ENCODE peak calls at places on chromosomes 11 and 22, in seven cellular contexts. One of them, this sample, is unnamed.

GRCh38 chr11:76201672-76202412 is 4.5 kb downstream of the WNT11 start:
- DNase-seq in IMR-90: no peak
- DNase-seq in body of pancreas: no peak
- DNase-seq in ovary: no peak
- DNase-seq in pancreas: no peak
- DNase-seq in left ventricle myocardium inferior: no peak
- DNase-seq in transverse colon: no peak
- DNase-seq in this sample: no peak

GRCh38 chr11:33631749-33632091 is 68.9 kb downstream of the C11orf91 start:
- DNase-seq in pancreas: no peak
- DNase-seq in transverse colon: no peak
- DNase-seq in body of pancreas: no peak
- DNase-seq in ovary: no peak
- DNase-seq in left ventricle myocardium inferior: no peak
- DNase-seq in IMR-90: no peak
- DNase-seq in this sample: no peak

GRCh38 chr11:74691755-74692154 is 39.5 kb downstream of the CHRDL2 start:
- DNase-seq in IMR-90: no peak
- DNase-seq in left ventricle myocardium inferior: no peak
- DNase-seq in pancreas: no peak
- DNase-seq in body of pancreas: no peak
- DNase-seq in ovary: no peak
- DNase-seq in transverse colon: no peak
- DNase-seq in this sample: no peak

GRCh38 chr11:40867991-40868685 is 591.3 kb downstream of the LRRC4C start:
- DNase-seq in transverse colon: no peak
- DNase-seq in pancreas: no peak
- DNase-seq in ovary: no peak
- DNase-seq in body of pancreas: no peak
- DNase-seq in left ventricle myocardium inferior: no peak
- DNase-seq in IMR-90: no peak
- DNase-seq in this sample: no peak

GRCh38 chr11:65436412-65437032 is 13.9 kb downstream of the NEAT1 start:
- DNase-seq in pancreas: no peak
- DNase-seq in IMR-90: peak; percentile 49
- DNase-seq in transverse colon: peak; percentile 19
- DNase-seq in left ventricle myocardium inferior: no peak
- DNase-seq in body of pancreas: no peak
- DNase-seq in ovary: peak; percentile 34
- DNase-seq in this sample: peak; percentile 22

GRCh38 chr11:75311858-75312288 is 39.6 kb downstream of the ARRB1 start:
- DNase-seq in left ventricle myocardium inferior: peak; percentile 88
- DNase-seq in transverse colon: peak; percentile 82
- DNase-seq in body of pancreas: peak; percentile 49
- DNase-seq in pancreas: peak; percentile 63
- DNase-seq in ovary: peak; percentile 81
- DNase-seq in IMR-90: peak; percentile 17
- DNase-seq in this sample: peak; percentile 61

GRCh38 chr11:47216141-47216798 is 1.5 kb downstream of the DDB2 start:
- DNase-seq in body of pancreas: peak; percentile 50
- DNase-seq in IMR-90: peak; percentile 87
- DNase-seq in transverse colon: peak; percentile 68
- DNase-seq in left ventricle myocardium inferior: no peak
- DNase-seq in ovary: peak; percentile 45
- DNase-seq in pancreas: no peak
- DNase-seq in this sample: peak; percentile 85

GRCh38 chr11:46125284-46125683 is 4.0 kb upstream of the PHF21A start:
- DNase-seq in left ventricle myocardium inferior: no peak
- DNase-seq in pancreas: no peak
- DNase-seq in transverse colon: no peak
- DNase-seq in ovary: no peak
- DNase-seq in IMR-90: no peak
- DNase-seq in body of pancreas: no peak
- DNase-seq in this sample: no peak

GRCh38 chr11:30908857-30909256 is 322.7 kb upstream of the MPPED2 start:
- DNase-seq in ovary: no peak
- DNase-seq in left ventricle myocardium inferior: no peak
- DNase-seq in IMR-90: no peak
- DNase-seq in pancreas: no peak
- DNase-seq in transverse colon: no peak
- DNase-seq in body of pancreas: no peak
- DNase-seq in this sample: no peak

GRCh38 chr11:93225642-93226041 is 27.9 kb upstream of the SLC36A4 start:
- DNase-seq in IMR-90: peak; percentile 16
- DNase-seq in left ventricle myocardium inferior: no peak
- DNase-seq in transverse colon: no peak
- DNase-seq in body of pancreas: no peak
- DNase-seq in ovary: no peak
- DNase-seq in pancreas: no peak
- DNase-seq in this sample: no peak

GRCh38 chr11:119389611-119390254 is 8.2 kb upstream of the USP2 start:
- DNase-seq in body of pancreas: no peak
- DNase-seq in transverse colon: no peak
- DNase-seq in pancreas: no peak
- DNase-seq in IMR-90: no peak
- DNase-seq in ovary: no peak
- DNase-seq in left ventricle myocardium inferior: no peak
- DNase-seq in this sample: peak; percentile 43

GRCh38 chr11:12764187-12764914 is 90.1 kb downstream of the TEAD1 start:
- DNase-seq in transverse colon: no peak
- DNase-seq in ovary: no peak
- DNase-seq in IMR-90: no peak
- DNase-seq in body of pancreas: no peak
- DNase-seq in left ventricle myocardium inferior: no peak
- DNase-seq in pancreas: no peak
- DNase-seq in this sample: no peak

GRCh38 chr11:102268083-102268984 is 49.0 kb upstream of the BIRC3 start:
- DNase-seq in transverse colon: peak; percentile 95
- DNase-seq in IMR-90: peak; percentile 55
- DNase-seq in pancreas: peak; percentile 93
- DNase-seq in left ventricle myocardium inferior: peak; percentile 80
- DNase-seq in ovary: peak; percentile 81
- DNase-seq in body of pancreas: peak; percentile 96
- DNase-seq in this sample: peak; percentile 97

GRCh38 chr11:1546536-1547466 is 25.3 kb downstream of the DUSP8 start:
- DNase-seq in body of pancreas: peak; percentile 49
- DNase-seq in pancreas: peak; percentile 85
- DNase-seq in ovary: no peak
- DNase-seq in left ventricle myocardium inferior: no peak
- DNase-seq in transverse colon: peak; percentile 64
- DNase-seq in IMR-90: peak; percentile 21
- DNase-seq in this sample: peak; percentile 45

GRCh38 chr11:91624021-91624420 is 600.6 kb upstream of the FAT3 start:
- DNase-seq in body of pancreas: no peak
- DNase-seq in pancreas: no peak
- DNase-seq in ovary: no peak
- DNase-seq in transverse colon: no peak
- DNase-seq in IMR-90: no peak
- DNase-seq in left ventricle myocardium inferior: no peak
- DNase-seq in this sample: peak; percentile 73

DNA sequence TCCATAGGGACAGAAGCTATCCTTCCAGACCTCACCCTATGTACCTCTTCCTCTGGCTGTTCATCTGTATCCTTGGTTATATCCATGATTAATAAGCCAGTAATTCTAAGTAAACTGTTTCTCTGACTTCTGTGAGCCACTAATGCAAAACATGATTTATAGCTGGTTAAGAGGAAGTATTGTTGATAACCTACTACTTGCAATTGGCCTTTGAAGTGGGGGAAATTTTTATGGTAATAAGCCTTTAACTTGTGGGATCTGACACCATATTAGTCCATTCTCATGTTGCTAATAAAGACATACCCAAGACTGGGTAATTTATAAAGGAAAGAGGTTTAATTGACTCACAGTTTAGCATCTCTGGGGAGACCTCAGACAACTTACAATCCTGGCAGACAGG is 21.9 kb downstream of the CASP12 start:
- DNase-seq in IMR-90: no peak
- DNase-seq in left ventricle myocardium inferior: no peak
- DNase-seq in transverse colon: no peak
- DNase-seq in ovary: no peak
- DNase-seq in body of pancreas: no peak
- DNase-seq in pancreas: no peak
- DNase-seq in this sample: no peak
- H3K27ac ChIP-seq in IMR-90: no peak overlapping the region
- H3K27ac ChIP-seq in left ventricle myocardium inferior: no peak overlapping the region
- H3K27ac ChIP-seq in transverse colon: no peak overlapping the region
- H3K27ac ChIP-seq in ovary: no peak overlapping the region
- H3K27ac ChIP-seq in body of pancreas: no peak overlapping the region
- H3K27ac ChIP-seq in pancreas: no peak overlapping the region
- H3K27ac ChIP-seq in this sample: no peak overlapping the region

GRCh38 chr22:43477966-43478365 is 66.2 kb downstream of the MPPED1 start:
- DNase-seq in IMR-90: no peak
- DNase-seq in pancreas: no peak
- DNase-seq in body of pancreas: no peak
- DNase-seq in transverse colon: no peak
- DNase-seq in left ventricle myocardium inferior: no peak
- DNase-seq in ovary: no peak
- DNase-seq in this sample: no peak

GRCh38 chr22:43478621-43479285 is 66.9 kb downstream of the MPPED1 start:
- DNase-seq in IMR-90: no peak
- DNase-seq in ovary: no peak
- DNase-seq in pancreas: peak; percentile 45
- DNase-seq in left ventricle myocardium inferior: no peak
- DNase-seq in transverse colon: no peak
- DNase-seq in body of pancreas: no peak
- DNase-seq in this sample: no peak

GRCh38 chr22:43479962-43480361 is 68.1 kb downstream of the MPPED1 start:
- DNase-seq in left ventricle myocardium inferior: no peak
- DNase-seq in body of pancreas: no peak
- DNase-seq in transverse colon: no peak
- DNase-seq in IMR-90: no peak
- DNase-seq in pancreas: no peak
- DNase-seq in ovary: no peak
- DNase-seq in this sample: peak; percentile 3

GRCh38 chr22:43477151-43477725 is 65.4 kb downstream of the MPPED1 start:
- DNase-seq in body of pancreas: no peak
- DNase-seq in pancreas: no peak
- DNase-seq in IMR-90: no peak
- DNase-seq in left ventricle myocardium inferior: no peak
- DNase-seq in ovary: no peak
- DNase-seq in transverse colon: no peak
- DNase-seq in this sample: no peak

DNA sequence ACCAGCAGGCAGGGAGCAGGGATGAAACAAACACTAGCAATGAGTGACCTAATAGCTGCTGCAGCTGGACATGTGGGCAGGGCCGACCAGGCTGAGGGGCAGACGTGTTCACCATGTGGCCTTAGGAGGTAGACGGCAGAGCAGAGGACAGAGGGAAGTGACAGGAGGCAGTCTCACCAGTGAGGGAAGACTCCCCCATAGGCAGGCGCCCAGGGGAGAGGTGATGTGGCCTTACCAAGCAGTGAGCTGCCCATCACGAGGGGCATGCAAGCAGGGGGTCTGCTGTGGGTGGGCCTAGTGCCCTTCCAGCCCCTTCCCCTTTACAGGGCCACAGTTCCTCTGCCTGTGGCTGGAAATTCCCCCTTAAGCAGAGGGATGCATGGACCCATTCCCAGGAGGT is 67.5 kb downstream of the MPPED1 start:
- DNase-seq in pancreas: no peak
- DNase-seq in ovary: no peak
- DNase-seq in IMR-90: no peak
- DNase-seq in transverse colon: no peak
- DNase-seq in body of pancreas: no peak
- DNase-seq in left ventricle myocardium inferior: no peak
- DNase-seq in this sample: no peak
- H3K27ac ChIP-seq in pancreas: no peak overlapping the region
- H3K27ac ChIP-seq in ovary: no peak overlapping the region
- H3K27ac ChIP-seq in IMR-90: no peak overlapping the region
- H3K27ac ChIP-seq in transverse colon: no peak overlapping the region
- H3K27ac ChIP-seq in body of pancreas: no peak overlapping the region
- H3K27ac ChIP-seq in left ventricle myocardium inferior: no peak overlapping the region
- H3K27ac ChIP-seq in this sample: no peak overlapping the region

GRCh38 chr22:24244144-24244787 is 616 bp downstream of the GGT5 start:
- DNase-seq in left ventricle myocardium inferior: peak; percentile 50
- DNase-seq in transverse colon: no peak
- DNase-seq in IMR-90: peak; percentile 52
- DNase-seq in body of pancreas: no peak
- DNase-seq in pancreas: no peak
- DNase-seq in ovary: peak; percentile 61
- DNase-seq in this sample: no peak

GRCh38 chr22:24247011-24247507 is 2.2 kb upstream of the GGT5 start:
- DNase-seq in left ventricle myocardium inferior: no peak
- DNase-seq in IMR-90: peak; percentile 7
- DNase-seq in ovary: no peak
- DNase-seq in transverse colon: no peak
- DNase-seq in pancreas: no peak
- DNase-seq in body of pancreas: no peak
- DNase-seq in this sample: no peak

DNA sequence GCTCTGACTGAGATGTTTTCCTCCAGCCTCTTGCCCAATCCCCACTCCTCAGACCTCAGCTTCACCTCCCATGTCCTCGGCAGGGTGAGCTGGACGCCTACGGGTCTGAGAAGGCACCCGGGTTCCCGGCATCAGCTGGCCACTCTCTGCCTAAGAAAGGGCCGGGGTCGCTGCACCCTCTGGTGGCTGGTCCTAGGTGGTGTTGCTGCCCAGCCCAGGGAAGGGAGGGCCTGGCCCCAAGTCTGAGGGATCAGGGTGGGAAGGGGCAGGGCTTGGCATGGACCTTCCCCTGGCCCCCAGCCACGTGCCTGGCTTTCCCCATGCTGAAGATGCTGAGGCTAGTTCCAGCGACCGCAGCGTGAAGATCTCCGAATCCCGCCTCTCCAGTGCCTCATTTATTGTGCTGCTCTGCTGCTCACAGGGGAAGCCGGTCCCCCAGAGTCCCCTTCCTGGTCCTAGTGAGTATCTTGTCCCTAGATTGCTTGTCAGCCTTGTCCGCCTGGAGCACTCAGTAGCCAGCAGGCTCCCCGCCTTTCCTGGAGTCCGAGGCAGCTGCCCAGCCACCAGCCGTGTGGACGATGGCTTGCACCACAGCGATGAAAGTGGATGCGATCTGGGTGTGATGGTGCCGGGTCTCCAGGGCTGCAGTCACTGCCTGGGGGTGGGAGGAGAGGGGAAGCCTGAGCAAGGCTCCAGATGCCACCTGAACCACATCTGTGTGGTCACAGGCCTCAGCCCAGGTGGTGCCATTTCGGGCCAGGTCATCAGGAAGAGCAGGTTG is 2.9 kb upstream of the GGT5 start:
- DNase-seq in transverse colon: peak; percentile 81
- DNase-seq in ovary: peak; percentile 97
- DNase-seq in IMR-90: peak; percentile 95
- DNase-seq in left ventricle myocardium inferior: peak; percentile 89
- DNase-seq in pancreas: peak; percentile 90
- DNase-seq in body of pancreas: peak; percentile 86
- DNase-seq in this sample: peak; percentile 48
- H3K27ac ChIP-seq in transverse colon: peak overlapping the region; percentile 75
- H3K27ac ChIP-seq in ovary: peak overlapping the region; percentile 93
- H3K27ac ChIP-seq in IMR-90: peak overlapping the region; percentile 93
- H3K27ac ChIP-seq in left ventricle myocardium inferior: peak overlapping the region; percentile 97
- H3K27ac ChIP-seq in pancreas: no peak overlapping the region
- H3K27ac ChIP-seq in body of pancreas: no peak overlapping the region
- H3K27ac ChIP-seq in this sample: no peak overlapping the region

DNA sequence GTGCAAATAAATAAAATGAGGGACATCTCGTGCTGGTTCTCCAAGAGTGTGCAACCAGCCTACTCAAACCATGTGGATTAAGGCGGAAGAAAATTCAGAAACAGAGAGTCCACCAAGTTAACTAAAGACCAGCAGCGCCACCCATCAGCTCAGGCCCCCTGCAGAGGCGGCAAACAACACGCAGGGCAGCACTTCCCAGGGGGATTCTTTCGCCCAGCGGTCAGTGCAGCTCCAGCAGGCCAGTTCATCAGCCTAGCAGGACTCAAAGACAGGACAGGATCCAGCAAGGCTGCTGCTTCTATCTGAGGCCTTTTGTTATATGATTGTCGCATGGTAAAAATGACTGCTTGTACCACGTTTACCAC is 51.7 kb downstream of the PACSIN2 start:
- DNase-seq in body of pancreas: no peak
- DNase-seq in IMR-90: no peak
- DNase-seq in left ventricle myocardium inferior: no peak
- DNase-seq in ovary: no peak
- DNase-seq in pancreas: no peak
- DNase-seq in transverse colon: no peak
- DNase-seq in this sample: no peak
- H3K27ac ChIP-seq in body of pancreas: peak overlapping the region; percentile 74
- H3K27ac ChIP-seq in IMR-90: no peak overlapping the region
- H3K27ac ChIP-seq in left ventricle myocardium inferior: peak overlapping the region; percentile 67
- H3K27ac ChIP-seq in ovary: no peak overlapping the region
- H3K27ac ChIP-seq in pancreas: no peak overlapping the region
- H3K27ac ChIP-seq in transverse colon: peak overlapping the region; percentile 71
- H3K27ac ChIP-seq in this sample: peak overlapping the region; percentile 74